ENCODE peak calls at places on chromosomes 4 and X, in nine cellular contexts. I is transverse colon; R is neural progenitor cell; V is left ventricle myocardium inferior; A is sciatic nerve; B is CD14-positive monocyte; O is stimulated activated CD4-positive, alpha-beta T cell treated with anti-CD3 and anti-CD28 coated beads, TNF-alpha, amount 100 ng/mL, for 48 hours; C is AG08396; M is smooth muscle cell of the brain vasculature. Y is an unnamed sample.

GRCh38 chrX:10213716-10214115 is 56.9 kb downstream of the CLCN4 start:
- DNase-seq in M (no peak), A (no peak), C (no peak), O (no peak), B (no peak), V (no peak), R (no peak), I (no peak), Y (no peak)

GRCh38 chr4:109432676-109433075 is 939 bp upstream of the SEC24B start:
- DNase-seq in M (no peak), B (no peak), I (no peak), O (no peak), R (peak; percentile 46), V (no peak), A (no peak), C (peak; percentile 36), Y (no peak)

GRCh38 chr4:18075823-18076433 is 54.4 kb upstream of the LCORL start:
- DNase-seq in I (peak; percentile 27), O (peak; percentile 1), B (no peak), A (no peak), V (peak; percentile 16), R (peak; percentile 4), M (no peak), C (no peak), Y (peak; percentile 52)

GRCh38 chrX:23656684-23657083 is 10.6 kb upstream of the PRDX4 start:
- DNase-seq in R (no peak), I (no peak), B (no peak), M (no peak), O (no peak), C (peak; percentile 36), V (no peak), A (no peak), Y (no peak)

GRCh38 chr4:161581262-161581661 is 582.5 kb downstream of the FSTL5 start:
- DNase-seq in B (no peak), V (no peak), R (no peak), M (no peak), O (no peak), A (no peak), C (no peak), I (no peak), Y (no peak)

GRCh38 chrX:134604701-134605271 is 53.5 kb downstream of the PLAC1 start:
- DNase-seq in C (no peak), O (no peak), M (no peak), R (no peak), I (no peak), V (peak; percentile 14), A (no peak), B (no peak), Y (peak; percentile 43)

GRCh38 chr4:89295415-89295927 is 12.1 kb downstream of the GPRIN3 start:
- DNase-seq in B (no peak), O (no peak), R (no peak), M (no peak), A (no peak), V (no peak), C (no peak), I (no peak), Y (no peak)

GRCh38 chrX:1172496-1172895 is 40.0 kb downstream of the CRLF2 start:
- DNase-seq in I (no peak), B (no peak), O (no peak), C (no peak), M (no peak), A (no peak), R (no peak), V (no peak), Y (no peak)

GRCh38 chr4:2634014-2634413 is 97.6 kb downstream of the FAM193A start:
- DNase-seq in O (no peak), R (no peak), V (no peak), B (no peak), M (no peak), C (no peak), I (no peak), A (peak; percentile 26), Y (no peak)

GRCh38 chr4:145299380-145300076 is 119.1 kb upstream of the OTUD4 start:
- DNase-seq in R (no peak), V (no peak), C (peak; percentile 14), I (no peak), M (peak; percentile 12), B (no peak), A (peak; percentile 60), O (peak; percentile 64), Y (peak; percentile 56)

GRCh38 chr4:16169491-16169890 is 56.8 kb downstream of the TAPT1 start:
- DNase-seq in M (no peak), O (no peak), A (no peak), V (no peak), I (no peak), R (no peak), C (no peak), B (no peak), Y (no peak)

GRCh38 chrX:109818921-109819320 is 85.9 kb upstream of the ACSL4 start:
- DNase-seq in V (no peak), I (no peak), B (no peak), A (no peak), M (no peak), R (peak; percentile 29), C (no peak), O (no peak), Y (no peak)

GRCh38 chr4:74047152-74047551 is 8.7 kb upstream of the CXCL3 start:
- DNase-seq in C (no peak), B (no peak), M (no peak), I (no peak), A (no peak), V (no peak), R (no peak), O (no peak), Y (no peak)

GRCh38 chrX:29940750-29941149 is 274.6 kb upstream of the MAGEB2 start:
- DNase-seq in M (no peak), R (no peak), C (no peak), O (no peak), V (no peak), B (no peak), A (no peak), I (no peak), Y (no peak)

GRCh38 chrX:150502091-150502490 is 66.3 kb upstream of the MTM1 start:
- DNase-seq in V (no peak), O (no peak), I (no peak), R (no peak), C (no peak), A (no peak), M (no peak), B (no peak), Y (no peak)

GRCh38 chrX:134454506-134454905 is 5.5 kb upstream of the HPRT1 start:
- DNase-seq in A (no peak), C (no peak), O (no peak), V (no peak), B (no peak), M (no peak), I (no peak), R (no peak), Y (no peak)

GRCh38 chr4:145496292-145496691 is 14.6 kb downstream of the SMAD1 start:
- DNase-seq in C (no peak), O (no peak), V (no peak), I (no peak), B (no peak), M (no peak), A (no peak), R (no peak), Y (no peak)

GRCh38 chr4:73593631-73594241 is 26.5 kb downstream of the RASSF6 start:
- DNase-seq in V (no peak), O (no peak), C (no peak), R (peak; percentile 27), A (no peak), M (no peak), I (no peak), B (no peak), Y (peak; percentile 18)

GRCh38 chr4:77740480-77740879 is 78.7 kb downstream of the CNOT6L start:
- DNase-seq in I (no peak), C (no peak), O (no peak), R (no peak), B (no peak), V (no peak), A (no peak), M (no peak), Y (no peak)

GRCh38 chrX:2691543-2692220 is 587 bp downstream of the CD99 start:
- DNase-seq in C (peak; percentile 62), A (peak; percentile 70), I (peak; percentile 41), M (no peak), B (no peak), O (no peak), R (peak; percentile 49), V (peak; percentile 77), Y (no peak)

GRCh38 chr4:158895797-158896442 is 127.1 kb downstream of the FNIP2 start:
- DNase-seq in O (no peak), R (peak; percentile 47), A (no peak), C (no peak), I (peak; percentile 11), M (no peak), B (no peak), V (no peak), Y (no peak)

GRCh38 chr4:109072595-109072994 is 229.9 kb downstream of the COL25A1 start:
- DNase-seq in M (peak; percentile 72), I (no peak), R (no peak), B (no peak), V (no peak), C (no peak), O (no peak), A (no peak), Y (no peak)

GRCh38 chr4:154743683-154744340 is at the start of gene LRAT:
- DNase-seq in V (peak; percentile 21), R (peak; percentile 88), M (no peak), I (peak; percentile 72), C (peak; percentile 50), O (no peak), B (no peak), A (no peak), Y (peak; percentile 54)

GRCh38 chrX:13473666-13474516 is 95.5 kb upstream of the EGFL6 start:
- DNase-seq in M (no peak), A (no peak), C (no peak), I (no peak), R (peak; percentile 55), O (no peak), V (no peak), B (no peak), Y (no peak)

GRCh38 chr4:4720671-4721070 is 138.8 kb upstream of the MSX1 start:
- DNase-seq in M (no peak), C (no peak), B (no peak), V (no peak), O (no peak), A (no peak), R (no peak), I (no peak), Y (no peak)

GRCh38 chr4:6221851-6222760 is 21.8 kb upstream of the JAKMIP1 start:
- DNase-seq in V (peak; percentile 29), I (peak; percentile 16), C (peak; percentile 43), R (peak; percentile 92), M (no peak), B (peak; percentile 35), O (no peak), A (peak; percentile 53), Y (peak; percentile 29)

Y was measured in HCT116.